ENCODE peak calls at places on chromosomes 12 and 14, in ten cellular contexts. Q is brain microvascular endothelial cell; C is cardiac muscle cell; H is IMR-90; V is tibial nerve; T is heart right ventricle; A is CD8-positive, alpha-beta T cell; P is endothelial cell of umbilical vein; F is transverse colon; X is tibial artery. M is an unnamed sample.

GRCh38 chr12:115163710-115164109 is 479.7 kb upstream of the TBX3 start:
- DNase-seq in F (no peak), Q (no peak), P (no peak), X (no peak), C (peak), T (no peak), A (no peak), V (no peak), H (no peak), M (no peak)

GRCh38 chr12:95837240-95838038 is 21.3 kb upstream of the SNRPF start:
- DNase-seq in F (no peak), C (no peak), Q (no peak), A (no peak), V (no peak), H (no peak), X (no peak), P (no peak), T (no peak), M (no peak)

GRCh38 chr12:15842106-15842505 is 40.1 kb upstream of the STRAP start:
- DNase-seq in H (peak), A (no peak), X (no peak), F (no peak), V (no peak), Q (peak), P (no peak), C (no peak), T (no peak), M (no peak)

GRCh38 chr12:130579231-130579630 is 136.9 kb downstream of the RIMBP2 start:
- DNase-seq in V (no peak), A (no peak), X (no peak), F (no peak), Q (no peak), T (no peak), H (no peak), C (no peak), P (no peak), M (no peak)

GRCh38 chr14:87111741-87112140 is 881.2 kb downstream of the GALC start:
- DNase-seq in C (no peak), H (no peak), P (no peak), V (no peak), F (no peak), A (no peak), T (no peak), Q (no peak), X (no peak), M (no peak)

GRCh38 chr12:27509032-27509431 is 15.0 kb upstream of the PPFIBP1 start:
- DNase-seq in H (no peak), Q (no peak), F (no peak), C (no peak), A (no peak), T (no peak), V (no peak), X (no peak), P (no peak), M (no peak)

GRCh38 chr12:52524241-52524897 is 4.2 kb upstream of the KRT5 start:
- DNase-seq in P (no peak), C (no peak), F (no peak), T (no peak), Q (no peak), H (no peak), A (no peak), X (peak), V (no peak), M (no peak)

GRCh38 chr12:46492471-46493351 is 120.1 kb upstream of the SLC38A2 start:
- DNase-seq in X (no peak), P (peak), H (peak), V (no peak), C (no peak), F (no peak), Q (peak), T (no peak), A (no peak), M (no peak)

GRCh38 chr12:56134897-56135296 is 6.8 kb downstream of the ESYT1 start:
- DNase-seq in C (no peak), T (no peak), F (no peak), Q (no peak), V (no peak), P (no peak), H (no peak), X (no peak), A (no peak), M (no peak)

GRCh38 chr12:30515351-30515750 is 180.3 kb downstream of the IPO8 start:
- DNase-seq in T (no peak), A (no peak), X (no peak), V (no peak), Q (no peak), P (peak), F (no peak), C (peak), H (no peak), M (no peak)

GRCh38 chr12:131272415-131272814 is 318.7 kb downstream of the ADGRD1 start:
- DNase-seq in Q (no peak), X (no peak), V (no peak), A (no peak), P (no peak), H (no peak), T (no peak), F (no peak), C (no peak), M (no peak)

GRCh38 chr12:49705479-49706267 is 1.5 kb downstream of the FMNL3 start:
- DNase-seq in A (no peak), F (peak), P (peak), X (peak), H (peak), T (peak), C (no peak), V (peak), Q (peak), M (no peak)

GRCh38 chr14:100533647-100534485 is 53.4 kb downstream of the BEGAIN start:
- DNase-seq in H (no peak), P (no peak), Q (no peak), V (peak), A (no peak), C (no peak), T (peak), F (peak), X (peak), M (no peak)

GRCh38 chr14:85165091-85165490 is 364.9 kb upstream of the FLRT2 start:
- DNase-seq in F (no peak), C (no peak), P (peak), T (no peak), H (no peak), V (no peak), A (no peak), X (no peak), Q (no peak), M (no peak)

GRCh38 chr12:100279612-100280244 is 12.8 kb downstream of the SCYL2 start:
- DNase-seq in H (no peak), A (no peak), T (no peak), Q (no peak), P (no peak), F (no peak), C (peak), X (no peak), V (no peak), M (no peak)

GRCh38 chr14:57749267-57749666 is 116.6 kb downstream of the SLC35F4 start:
- DNase-seq in V (no peak), A (no peak), P (no peak), X (no peak), C (no peak), F (no peak), T (no peak), H (no peak), Q (peak), M (no peak)

GRCh38 chr14:101194356-101195308 is 291.1 kb upstream of the RTL1 start:
- DNase-seq in T (no peak), P (no peak), H (no peak), A (no peak), C (no peak), Q (no peak), X (no peak), V (no peak), F (no peak), M (no peak)

GRCh38 chr12:125856899-125857298 is 791.7 kb downstream of the AACS start:
- DNase-seq in X (no peak), C (no peak), T (no peak), F (no peak), P (no peak), A (no peak), H (no peak), V (no peak), Q (no peak), M (no peak)

GRCh38 chr14:68300608-68301007 is 481.0 kb downstream of the RAD51B start:
- DNase-seq in F (no peak), H (no peak), C (no peak), A (no peak), X (no peak), T (no peak), Q (no peak), V (no peak), P (no peak), M (no peak)

GRCh38 chr12:111368291-111368683 is 608 bp downstream of the PHETA1 start:
- DNase-seq in Q (no peak), X (peak), H (no peak), P (peak), A (no peak), V (no peak), C (peak), F (peak), T (peak), M (no peak)

GRCh38 chr14:63203618-63204406 is 431 bp upstream of the RHOJ start:
- DNase-seq in V (peak), P (peak), X (peak), C (peak), A (no peak), T (peak), Q (peak), H (peak), F (peak), M (no peak)

GRCh38 chr12:126040307-126040706 is 975.1 kb downstream of the AACS start:
- DNase-seq in Q (no peak), P (no peak), X (no peak), C (no peak), T (no peak), V (no peak), H (no peak), A (no peak), F (no peak), M (no peak)

GRCh38 chr12:24778486-24779304 is 170.2 kb downstream of the BCAT1 start:
- DNase-seq in P (peak), T (no peak), V (no peak), X (no peak), F (no peak), H (peak), C (peak), Q (peak), A (no peak), M (no peak)

GRCh38 chr12:46964496-46965098 is 114.8 kb upstream of the PCED1B start:
- DNase-seq in X (no peak), P (peak), T (no peak), A (no peak), H (peak), F (no peak), C (peak), V (no peak), Q (peak), M (no peak)

GRCh38 chr12:16891673-16892072 is 285.7 kb upstream of the LMO3 start:
- DNase-seq in F (no peak), Q (no peak), X (no peak), V (no peak), A (no peak), T (no peak), H (no peak), P (no peak), C (no peak), M (no peak)

GRCh38 chr12:124030008-124030407 is 57.0 kb downstream of the ZNF664 start:
- DNase-seq in A (no peak), T (no peak), F (no peak), V (no peak), X (no peak), C (no peak), P (no peak), H (no peak), Q (no peak), M (no peak)

GRCh38 chr12:124028560-124028935 is 55.5 kb downstream of the ZNF664 start:
- DNase-seq in P (no peak), V (no peak), A (no peak), X (no peak), H (no peak), T (no peak), F (no peak), Q (no peak), C (no peak), M (no peak)

GRCh38 chr12:124025661-124026060 is 52.6 kb downstream of the ZNF664 start:
- DNase-seq in H (no peak), X (no peak), P (no peak), V (no peak), T (no peak), C (peak), F (no peak), Q (no peak), A (no peak), M (no peak)

GRCh38 chr12:124026755-124027745 is 54.0 kb downstream of the ZNF664 start:
- DNase-seq in A (no peak), V (no peak), X (no peak), H (peak), P (peak), T (no peak), Q (peak), F (no peak), C (no peak), M (no peak)

GRCh38 chr12:124027753-124028559 is 54.9 kb downstream of the ZNF664 start:
- DNase-seq in T (peak), H (no peak), Q (no peak), X (no peak), A (no peak), V (no peak), P (no peak), F (no peak), C (no peak), M (no peak)
- H3K27ac ChIP-seq in T (peak), H (no peak), Q (no peak), X (no peak), A (no peak), V (no peak), P (no peak), F (no peak), C (no peak), M (no peak)

GRCh38 chr12:113136128-113136989 is 798 bp upstream of the RASAL1 start:
- DNase-seq in X (no peak), Q (no peak), T (no peak), H (no peak), V (no peak), F (peak), A (peak), P (no peak), C (no peak), M (peak)
- H3K4me3 ChIP-seq in X (no peak), Q (no peak), T (no peak), H (no peak), V (no peak), F (peak), A (peak), P (no peak), C (no peak), M (peak)

DNA sequence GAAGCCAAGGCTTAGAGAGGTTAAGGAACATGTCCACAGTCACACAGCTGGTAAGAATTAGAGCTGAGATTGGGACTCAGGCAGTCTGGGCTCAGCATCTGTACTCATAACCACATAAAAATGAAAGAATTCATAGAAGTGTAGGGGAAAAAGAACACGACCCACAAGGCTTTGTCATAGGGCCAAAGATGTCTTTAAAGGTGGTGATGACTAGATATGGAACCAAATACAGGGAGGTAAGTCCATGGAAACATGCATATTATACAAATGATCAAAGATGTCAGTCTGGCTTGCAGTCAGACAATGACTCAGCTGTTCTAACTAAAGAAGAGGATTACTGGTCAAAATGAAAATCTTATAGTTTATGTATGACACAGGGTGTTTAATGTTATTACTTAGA is 7.2 kb upstream of the SSPN start:
- DNase-seq in C (no peak), X (no peak), V (no peak), T (no peak), A (no peak), F (no peak), H (peak), P (no peak), Q (peak), M (no peak)
- H3K27ac ChIP-seq in C (no peak), X (no peak), V (no peak), T (no peak), A (no peak), F (no peak), H (no peak), P (no peak), Q (peak), M (no peak)

GRCh38 chr14:51593397-51593796 is 58.3 kb upstream of the FRMD6 start:
- DNase-seq in C (no peak), A (no peak), F (no peak), P (no peak), V (no peak), T (no peak), Q (peak), H (no peak), X (no peak), M (no peak)

GRCh38 chr14:51595831-51596472 is 55.8 kb upstream of the FRMD6 start:
- DNase-seq in Q (peak), V (no peak), H (no peak), C (no peak), A (no peak), X (no peak), T (no peak), F (no peak), P (no peak), M (no peak)

GRCh38 chr14:51592836-51593235 is 58.9 kb upstream of the FRMD6 start:
- DNase-seq in H (no peak), F (no peak), Q (no peak), T (no peak), C (no peak), P (no peak), A (no peak), V (no peak), X (no peak), M (no peak)

GRCh38 chr14:51597511-51597920 is 54.2 kb upstream of the FRMD6 start:
- DNase-seq in X (no peak), A (no peak), P (no peak), T (no peak), C (no peak), H (peak), F (no peak), Q (no peak), V (no peak), M (no peak)

GRCh38 chr14:51596473-51596870 is 55.2 kb upstream of the FRMD6 start:
- DNase-seq in P (no peak), V (no peak), F (no peak), T (no peak), A (no peak), Q (peak), X (no peak), H (no peak), C (peak), M (no peak)
- H3K4me3 ChIP-seq in P (no peak), V (no peak), F (no peak), T (no peak), A (no peak), Q (no peak), X (no peak), H (no peak), C (no peak), M (no peak)

GRCh38 chr12:13368431-13368830 is 171.9 kb downstream of the EMP1 start:
- DNase-seq in V (no peak), A (no peak), P (no peak), Q (no peak), T (no peak), X (no peak), F (no peak), C (peak), H (no peak), M (no peak)

GRCh38 chr12:13368971-13369370 is 172.4 kb downstream of the EMP1 start:
- DNase-seq in H (no peak), F (no peak), A (no peak), Q (no peak), P (no peak), T (no peak), C (no peak), X (no peak), V (no peak), M (no peak)

GRCh38 chr12:13362260-13362841 is 165.8 kb downstream of the EMP1 start:
- DNase-seq in P (peak), C (peak), X (no peak), Q (peak), H (peak), T (peak), A (no peak), F (peak), V (no peak), M (no peak)

GRCh38 chr12:13367973-13368372 is 171.4 kb downstream of the EMP1 start:
- DNase-seq in V (no peak), A (no peak), H (no peak), X (no peak), T (no peak), P (no peak), C (peak), Q (no peak), F (no peak), M (no peak)

DNA sequence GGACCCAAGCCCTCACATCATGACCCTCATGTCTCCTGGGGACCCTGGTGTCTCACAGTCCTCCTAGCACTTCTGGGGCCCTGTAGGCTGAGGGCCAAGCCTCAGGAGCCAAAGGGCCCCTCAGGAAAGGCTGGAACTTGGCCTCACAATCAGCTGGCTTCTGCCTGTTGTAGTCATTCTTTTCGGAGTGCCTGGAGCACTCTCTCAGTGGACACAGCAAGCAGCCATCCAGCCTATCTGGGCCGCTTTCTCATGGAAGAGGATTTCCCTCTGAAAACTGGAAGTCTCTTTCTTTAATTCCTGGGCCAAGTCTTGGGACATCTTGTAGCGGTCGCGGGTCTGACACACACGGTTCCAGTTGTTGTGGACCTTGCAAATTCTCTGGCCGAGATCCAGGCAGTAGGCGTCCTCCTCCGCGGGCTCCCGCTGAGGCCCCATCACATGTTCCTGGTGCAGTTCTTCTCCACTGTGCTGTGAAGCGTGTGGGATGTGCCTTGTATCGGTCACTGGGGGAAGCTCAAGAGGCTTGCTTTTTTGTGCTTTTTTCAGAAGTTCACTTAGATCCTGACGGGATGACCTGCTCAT is 169.3 kb downstream of the EMP1 start:
- DNase-seq in H (no peak), Q (no peak), X (no peak), P (no peak), F (no peak), V (no peak), C (no peak), T (no peak), A (no peak), M (no peak)
- H3K27ac ChIP-seq in H (no peak), Q (no peak), X (no peak), P (no peak), F (no peak), V (no peak), C (no peak), T (no peak), A (no peak), M (no peak)

GRCh38 chr14:21068521-21069387 is 1.4 kb upstream of the ARHGEF40 start:
- DNase-seq in H (peak), V (no peak), Q (peak), P (peak), A (peak), F (peak), T (peak), C (peak), X (peak), M (peak)
- H3K4me3 ChIP-seq in H (peak), V (peak), Q (peak), P (no peak), A (peak), F (peak), T (peak), C (peak), X (peak), M (peak)

DNA sequence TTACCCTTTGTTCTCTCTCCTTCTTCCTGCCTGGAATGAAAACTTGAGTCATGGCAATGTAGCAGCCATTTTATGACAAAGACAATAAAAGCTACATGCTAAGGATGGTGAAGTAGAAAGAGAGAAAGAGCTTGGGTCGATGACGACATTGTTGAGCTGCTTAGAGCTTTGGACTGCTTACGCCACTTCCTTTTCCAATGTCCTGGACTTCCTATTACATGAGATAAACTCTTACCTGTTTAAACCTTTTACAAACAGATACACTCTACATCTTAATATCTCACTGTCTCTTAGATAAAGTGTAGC is 70.1 kb downstream of the PEBP1 start:
- DNase-seq in T (no peak), C (no peak), F (no peak), X (no peak), P (no peak), A (no peak), V (no peak), Q (no peak), H (no peak), M (no peak)
- H3K27ac ChIP-seq in T (no peak), C (no peak), F (no peak), X (no peak), P (no peak), A (no peak), V (no peak), Q (no peak), H (no peak), M (no peak)

DNA sequence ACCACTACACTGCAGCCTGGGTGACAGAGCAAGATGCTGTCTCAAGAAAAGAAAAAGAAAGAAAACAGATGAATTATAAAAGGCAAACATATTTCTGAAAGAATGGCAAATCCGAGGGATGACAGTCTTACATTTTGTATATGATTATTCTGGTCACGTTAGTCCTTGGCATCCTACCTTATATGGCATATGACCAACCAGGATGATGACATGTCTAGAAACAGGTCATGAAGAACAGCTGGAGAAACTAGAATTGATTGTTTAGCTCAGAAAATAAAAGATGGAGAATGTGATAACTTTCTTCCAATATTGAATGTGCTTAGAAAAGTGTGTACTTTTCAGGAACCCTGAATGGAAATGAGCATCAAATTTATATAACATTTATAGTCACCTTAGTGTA is 19.2 kb downstream of the SLC2A14 start:
- DNase-seq in H (no peak), P (no peak), C (no peak), T (no peak), X (no peak), V (no peak), F (no peak), A (no peak), Q (no peak), M (no peak)
- H3K4me3 ChIP-seq in H (no peak), P (no peak), C (no peak), T (no peak), X (no peak), V (no peak), F (no peak), A (no peak), Q (no peak), M (no peak)